ENCODE peak calls at places on chromosomes 2 and 18, in seven cellular contexts. S is upper lobe of right lung, M is choroid plexus epithelial cell, B is neural progenitor cell, N is WERI-Rb-1, L is stomach, X is endothelial cell of umbilical vein. W is an unnamed sample.
A peak's percentile ranks its signal among the peaks of the same experiment; 100 is the strongest.

GRCh38 chr18:22166070-22166972 is 3.1 kb upstream of the GATA6 start:
- DNase-seq in S (peak; percentile 85), M (no peak), B (peak; percentile 57), N (no peak), L (peak; percentile 69), X (peak; percentile 20), W (peak; percentile 61)

GRCh38 chr2:133657591-133657990 is 89.3 kb upstream of the NCKAP5 start:
- DNase-seq in S (no peak), M (peak; percentile 82), B (no peak), N (no peak), L (no peak), X (no peak), W (peak; percentile 22)

GRCh38 chr2:112317303-112318158 is 42.1 kb downstream of the ZC3H6 start:
- DNase-seq in S (no peak), M (peak; percentile 38), B (no peak), N (no peak), L (no peak), X (peak; percentile 35), W (peak; percentile 48)

GRCh38 chr2:109195193-109196045 is 66.4 kb downstream of the SH3RF3 start:
- DNase-seq in S (peak; percentile 45), M (peak; percentile 45), B (no peak), N (no peak), L (no peak), X (no peak), W (no peak)

GRCh38 chr2:137173514-137173913 is 408.2 kb downstream of the THSD7B start:
- DNase-seq in S (no peak), M (peak; percentile 63), B (no peak), N (no peak), L (no peak), X (no peak), W (peak; percentile 58)

GRCh38 chr2:160293401-160293911 is 93.4 kb upstream of the ITGB6 start:
- DNase-seq in S (no peak), M (peak; percentile 94), B (no peak), N (no peak), L (no peak), X (no peak), W (peak; percentile 94)

GRCh38 chr2:213980883-213981282 is 430.0 kb upstream of the VWC2L start:
- DNase-seq in S (no peak), M (peak; percentile 2), B (no peak), N (no peak), L (no peak), X (peak; percentile 86), W (peak; percentile 46)

GRCh38 chr2:210474776-210475175 is 1.8 kb downstream of the LANCL1 start:
- DNase-seq in S (no peak), M (no peak), B (no peak), N (no peak), L (no peak), X (no peak), W (no peak)

GRCh38 chr2:27184115-27184514 is 27.7 kb upstream of the ATRAID start:
- DNase-seq in S (no peak), M (peak; percentile 36), B (no peak), N (no peak), L (no peak), X (no peak), W (peak; percentile 57)

GRCh38 chr2:101026923-101027469 is 24.9 kb downstream of the RPL31 start:
- DNase-seq in S (no peak), M (no peak), B (no peak), N (no peak), L (no peak), X (no peak), W (no peak)

GRCh38 chr2:12099374-12099773 is 352.9 kb downstream of the LPIN1 start:
- DNase-seq in S (no peak), M (no peak), B (no peak), N (no peak), L (no peak), X (no peak), W (no peak)

GRCh38 chr2:228731517-228731916 is 539.6 kb downstream of the PID1 start:
- DNase-seq in S (no peak), M (peak; percentile 91), B (no peak), N (no peak), L (no peak), X (no peak), W (peak; percentile 83)

GRCh38 chr18:56661414-56662101 is 10.4 kb downstream of the WDR7 start:
- DNase-seq in S (no peak), M (peak; percentile 39), B (no peak), N (no peak), L (no peak), X (no peak), W (no peak)

GRCh38 chr2:239261796-239262475 is 138.9 kb downstream of the HDAC4 start:
- DNase-seq in S (no peak), M (no peak), B (no peak), N (no peak), L (peak; percentile 22), X (no peak), W (no peak)

GRCh38 chr2:40033781-40034180 is 254.7 kb upstream of the THUMPD2 start:
- DNase-seq in S (no peak), M (no peak), B (no peak), N (no peak), L (no peak), X (no peak), W (peak; percentile 15)

GRCh38 chr2:120908314-120908975 is 172.8 kb downstream of the GLI2 start:
- DNase-seq in S (no peak), M (no peak), B (no peak), N (no peak), L (no peak), X (no peak), W (no peak)

GRCh38 chr2:120906914-120907313 is 171.2 kb downstream of the GLI2 start:
- DNase-seq in S (no peak), M (no peak), B (no peak), N (no peak), L (no peak), X (no peak), W (no peak)

GRCh38 chr2:120909102-120909501 is 173.4 kb downstream of the GLI2 start:
- DNase-seq in S (no peak), M (no peak), B (no peak), N (no peak), L (no peak), X (no peak), W (no peak)

GRCh38 chr2:120905824-120906571 is 170.3 kb downstream of the GLI2 start:
- DNase-seq in S (no peak), M (no peak), B (no peak), N (no peak), L (no peak), X (no peak), W (no peak)

GRCh38 chr2:120907822-120908221 is 172.2 kb downstream of the GLI2 start:
- DNase-seq in S (no peak), M (no peak), B (no peak), N (peak; percentile 29), L (no peak), X (no peak), W (no peak)
- TF ChIP-seq CTCF in S (no peak), M (peak; percentile 44), B (no peak), N (peak; percentile 55), L (no peak), X (peak; percentile 23), W (no peak)

GRCh38 chr18:78788161-78788560 is 191.5 kb upstream of the SALL3 start:
- DNase-seq in S (peak; percentile 62), M (no peak), B (no peak), N (no peak), L (no peak), X (no peak), W (no peak)

GRCh38 chr18:78790511-78790910 is 189.1 kb upstream of the SALL3 start:
- DNase-seq in S (no peak), M (no peak), B (no peak), N (no peak), L (no peak), X (no peak), W (no peak)

GRCh38 chr18:78787751-78788150 is 191.9 kb upstream of the SALL3 start:
- DNase-seq in S (peak; percentile 44), M (no peak), B (no peak), N (no peak), L (no peak), X (no peak), W (no peak)

GRCh38 chr18:78790960-78791359 is 188.7 kb upstream of the SALL3 start:
- DNase-seq in S (peak; percentile 27), M (no peak), B (no peak), N (no peak), L (no peak), X (no peak), W (no peak)

GRCh38 chr18:78789850-78790249 is 189.8 kb upstream of the SALL3 start:
- DNase-seq in S (peak; percentile 43), M (no peak), B (no peak), N (no peak), L (no peak), X (no peak), W (no peak)
- H3K4me3 ChIP-seq in S (no peak overlapping the region), M (no peak overlapping the region), B (no peak overlapping the region), N (no peak overlapping the region), L (no peak overlapping the region), X (no peak overlapping the region), W (no peak overlapping the region)

DNA sequence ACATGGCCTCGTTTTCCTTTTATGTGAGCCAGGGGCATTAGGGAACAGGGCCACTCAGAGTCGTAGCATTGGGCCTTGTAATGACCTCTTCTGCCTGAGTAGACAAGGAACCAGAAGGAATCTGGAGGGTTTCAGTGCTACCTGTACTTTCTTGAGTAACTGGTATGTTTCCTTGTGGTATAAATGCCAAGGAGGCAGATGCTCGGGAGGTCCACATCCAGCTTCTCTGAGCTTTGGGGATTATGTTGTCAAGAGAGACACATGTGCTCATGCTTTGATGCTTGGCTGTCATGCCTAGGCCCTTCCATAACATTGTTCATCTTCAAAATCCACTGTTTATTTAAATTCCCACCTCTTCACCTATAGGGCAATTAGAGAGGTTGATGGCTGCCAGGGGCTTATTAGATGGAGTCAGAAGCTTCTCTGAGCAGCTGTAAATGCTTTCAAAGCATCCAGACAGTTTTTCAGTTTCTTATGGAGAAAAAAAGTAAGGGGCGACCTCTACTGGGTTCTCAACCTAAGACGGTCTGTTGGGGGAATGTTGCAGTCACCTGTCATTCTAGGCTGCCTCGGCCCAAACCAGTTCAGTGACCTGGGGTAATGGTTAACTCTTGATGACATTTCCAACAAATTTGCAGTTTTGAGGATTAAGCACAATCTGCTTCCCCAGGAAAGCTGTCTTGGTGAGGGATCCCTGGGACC is 26.5 kb downstream of the FOSL2 start:
- DNase-seq in S (no peak), M (no peak), B (peak; percentile 34), N (no peak), L (no peak), X (no peak), W (no peak)
- TF ChIP-seq CTCF in S (no peak), M (peak; percentile 6), B (peak; percentile 47), N (peak; percentile 1), L (no peak), X (no peak), W (no peak)

GRCh38 chr2:2793925-2794324 is 462.9 kb upstream of the MYT1L start:
- DNase-seq in S (no peak), M (no peak), B (no peak), N (no peak), L (no peak), X (no peak), W (no peak)
- H3K4me3 ChIP-seq in S (no peak overlapping the region), M (no peak overlapping the region), B (no peak overlapping the region), N (no peak overlapping the region), L (no peak overlapping the region), X (no peak overlapping the region), W (no peak overlapping the region)